ENCODE peak calls at places on chromosomes 3 and 15, in four cellular contexts. R, X, V and W are unnamed samples.

GRCh38 chr15:37020852-37021251 is 79.5 kb downstream of the MEIS2 start:
- DNase-seq in R (no peak), X (no peak), V (no peak), W (no peak)

GRCh38 chr15:77012868-77013267 is 17.9 kb downstream of the PSTPIP1 start:
- DNase-seq in R (no peak), X (no peak), V (no peak), W (no peak)

GRCh38 chr3:151347432-151347831 is 18.1 kb upstream of the P2RY13 start:
- DNase-seq in R (no peak), X (no peak), V (no peak), W (no peak)

GRCh38 chr15:69903476-69904295 is 194.0 kb downstream of the TLE3 start:
- DNase-seq in R (peak), X (no peak), V (no peak), W (no peak)

GRCh38 chr15:76431936-76432335 is 95.4 kb downstream of the ISL2 start:
- DNase-seq in R (no peak), X (no peak), V (no peak), W (peak)

GRCh38 chr15:31298707-31299172 is 27.9 kb upstream of the KLF13 start:
- DNase-seq in R (no peak), X (peak), V (peak), W (no peak)

GRCh38 chr3:153615863-153616262 is 453.8 kb downstream of the RAP2B start:
- DNase-seq in R (no peak), X (no peak), V (no peak), W (no peak)

GRCh38 chr3:131405411-131405810 is 23.8 kb downstream of the NUDT16 start:
- DNase-seq in R (no peak), X (no peak), V (no peak), W (no peak)

GRCh38 chr3:168088106-168088722 is 7.5 kb downstream of the GOLIM4 start:
- DNase-seq in R (no peak), X (no peak), V (no peak), W (no peak)

GRCh38 chr3:11661052-11661656 is 17.4 kb upstream of the VGLL4 start:
- DNase-seq in R (no peak), X (no peak), V (no peak), W (no peak)

GRCh38 chr15:86855307-86855706 is 775.6 kb downstream of the AGBL1 start:
- DNase-seq in R (no peak), X (no peak), V (no peak), W (no peak)

GRCh38 chr3:72287941-72288340 is 503.0 kb upstream of the PROK2 start:
- DNase-seq in R (no peak), X (no peak), V (no peak), W (no peak)

GRCh38 chr3:138670409-138670808 is 61.8 kb downstream of the FAIM start:
- DNase-seq in R (no peak), X (no peak), V (no peak), W (no peak)

GRCh38 chr3:162034368-162034767 is 537.8 kb downstream of the OTOL1 start:
- DNase-seq in R (peak), X (no peak), V (no peak), W (peak)

GRCh38 chr3:159189994-159190669 is 388.3 kb downstream of the MFSD1 start:
- DNase-seq in R (no peak), X (no peak), V (no peak), W (peak)

GRCh38 chr3:125098929-125099328 is 43.1 kb upstream of the HEG1 start:
- DNase-seq in R (no peak), X (no peak), V (no peak), W (no peak)

GRCh38 chr3:58441514-58442450 is 8.2 kb upstream of the PDHB start:
- DNase-seq in R (no peak), X (no peak), V (no peak), W (no peak)

GRCh38 chr3:190586631-190587000 is 72.7 kb downstream of the IL1RAP start:
- DNase-seq in R (peak), X (no peak), V (no peak), W (peak)

GRCh38 chr15:76199106-76200082 is 111.9 kb downstream of the ETFA start:
- DNase-seq in R (peak), X (peak), V (no peak), W (peak)

GRCh38 chr15:75966073-75966472 is 46.2 kb downstream of the NRG4 start:
- DNase-seq in R (peak), X (no peak), V (no peak), W (no peak)

GRCh38 chr3:10154335-10155122 is 10.2 kb upstream of the IRAK2 start:
- DNase-seq in R (no peak), X (no peak), V (no peak), W (no peak)

GRCh38 chr3:54353547-54354339 is 231.4 kb downstream of the CACNA2D3 start:
- DNase-seq in R (no peak), X (no peak), V (no peak), W (no peak)

GRCh38 chr3:43855674-43856299 is 165.0 kb downstream of the ABHD5 start:
- DNase-seq in R (peak), X (no peak), V (peak), W (peak)

GRCh38 chr3:133490468-133491351 is 82.8 kb upstream of the CDV3 start:
- DNase-seq in R (no peak), X (no peak), V (no peak), W (no peak)

GRCh38 chr15:45921978-45922377 is 287.1 kb downstream of the SQOR start:
- DNase-seq in R (no peak), X (no peak), V (peak), W (no peak)

GRCh38 chr3:69646287-69647067 is 92.8 kb upstream of the MITF start:
- DNase-seq in R (no peak), X (no peak), V (no peak), W (no peak)

GRCh38 chr15:81400640-81401236 is 26.7 kb upstream of the TMC3 start:
- DNase-seq in R (peak), X (no peak), V (no peak), W (peak)

GRCh38 chr3:116877968-116878367 is 168.4 kb downstream of the TUSC7 start:
- DNase-seq in R (no peak), X (no peak), V (no peak), W (no peak)

GRCh38 chr15:44676676-44677075 is 13.2 kb upstream of the SPG11 start:
- DNase-seq in R (no peak), X (no peak), V (no peak), W (no peak)

GRCh38 chr15:80992436-80992835 is 2.8 kb upstream of the MESD start:
- DNase-seq in R (no peak), X (no peak), V (no peak), W (no peak)

GRCh38 chr15:43329222-43329959 is 982 bp downstream of the LCMT2 start:
- DNase-seq in R (peak), X (no peak), V (peak), W (peak)

GRCh38 chr3:59620334-59620733 is 570.5 kb upstream of the CFAP20DC start:
- DNase-seq in R (no peak), X (no peak), V (no peak), W (no peak)

GRCh38 chr15:67267951-67268941 is 13.7 kb downstream of the IQCH start:
- DNase-seq in R (no peak), X (no peak), V (no peak), W (no peak)

GRCh38 chr3:149180057-149180573 is 41.5 kb downstream of the CP start:
- DNase-seq in R (peak), X (peak), V (peak), W (peak)

GRCh38 chr15:66180706-66181105 is 72.8 kb downstream of the MEGF11 start:
- DNase-seq in R (no peak), X (no peak), V (no peak), W (no peak)

GRCh38 chr3:1147326-1147725 is 54.5 kb downstream of the CNTN6 start:
- DNase-seq in R (no peak), X (no peak), V (no peak), W (no peak)

GRCh38 chr3:65483475-65483874 is 555.2 kb downstream of the MAGI1 start:
- DNase-seq in R (peak), X (peak), V (peak), W (peak)

GRCh38 chr15:80923668-80924067 is 66.0 kb downstream of the MESD start:
- DNase-seq in R (no peak), X (no peak), V (no peak), W (no peak)

GRCh38 chr15:89629829-89630228 is 25.4 kb downstream of the KIF7 start:
- DNase-seq in R (no peak), X (peak), V (no peak), W (no peak)

DNA sequence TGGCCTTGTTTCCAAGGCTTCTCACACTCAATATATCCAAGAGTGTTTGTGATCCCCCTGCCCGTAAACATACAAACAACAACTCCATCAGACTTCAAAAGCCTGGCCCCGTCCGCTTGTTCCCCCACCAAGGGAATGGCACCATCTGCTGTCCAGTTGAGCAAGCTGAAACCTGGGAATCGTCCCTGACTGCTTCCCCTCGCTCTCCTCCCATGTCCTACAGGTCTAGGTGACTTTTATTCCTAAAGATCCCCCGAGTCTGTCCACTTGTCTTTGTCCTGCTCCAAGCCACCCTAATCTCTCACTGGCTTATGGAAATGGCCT is 27.9 kb upstream of the FAM174B start:
- DNase-seq in R (peak), X (no peak), V (peak), W (peak)
- TF ChIP-seq CTCF in R (peak), X (no peak), V (no peak), W (peak)

DNA sequence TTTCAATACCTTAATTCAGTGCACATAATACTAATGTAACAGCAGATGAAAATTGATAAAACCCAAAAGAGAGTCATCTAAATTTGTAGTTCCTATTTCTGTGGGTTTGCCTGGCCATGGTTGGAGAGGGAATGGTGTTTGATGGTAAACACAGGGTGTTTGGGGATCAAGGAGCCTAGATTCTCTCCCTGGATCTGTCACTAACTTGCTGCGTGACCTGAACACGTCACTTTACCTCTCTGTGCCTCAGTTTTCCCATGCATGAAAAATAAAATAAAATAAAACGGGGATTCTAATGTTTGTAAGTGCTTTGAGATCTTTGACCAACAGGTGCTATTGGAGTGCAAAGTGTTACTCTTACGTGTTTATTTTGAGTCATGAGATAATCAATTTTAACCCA is 49.8 kb downstream of the GHSR start:
- DNase-seq in R (no peak), X (no peak), V (no peak), W (no peak)
- H3K4me3 ChIP-seq in R (no peak), X (no peak), V (no peak), W (no peak)

GRCh38 chr3:172333692-172334457 is 114.4 kb downstream of the GHSR start:
- DNase-seq in R (no peak), X (no peak), V (no peak), W (no peak)
- TF ChIP-seq CTCF in R (no peak), X (no peak), V (no peak), W (peak)

GRCh38 chr3:136632625-136633081 is 119.5 kb downstream of the STAG1 start:
- DNase-seq in R (no peak), X (no peak), V (no peak), W (peak)
- H3K4me3 ChIP-seq in R (no peak), X (no peak), V (no peak), W (no peak)

GRCh38 chr3:177359601-177360357 is 162.5 kb upstream of the TBL1XR1 start:
- DNase-seq in R (peak), X (peak), V (peak), W (peak)
- TF ChIP-seq CTCF in R (no peak), X (no peak), V (no peak), W (no peak)

GRCh38 chr3:45552773-45553371 is 41.7 kb upstream of the LIMD1 start:
- DNase-seq in R (no peak), X (peak), V (no peak), W (no peak)
- H3K4me3 ChIP-seq in R (no peak), X (no peak), V (no peak), W (no peak)

DNA sequence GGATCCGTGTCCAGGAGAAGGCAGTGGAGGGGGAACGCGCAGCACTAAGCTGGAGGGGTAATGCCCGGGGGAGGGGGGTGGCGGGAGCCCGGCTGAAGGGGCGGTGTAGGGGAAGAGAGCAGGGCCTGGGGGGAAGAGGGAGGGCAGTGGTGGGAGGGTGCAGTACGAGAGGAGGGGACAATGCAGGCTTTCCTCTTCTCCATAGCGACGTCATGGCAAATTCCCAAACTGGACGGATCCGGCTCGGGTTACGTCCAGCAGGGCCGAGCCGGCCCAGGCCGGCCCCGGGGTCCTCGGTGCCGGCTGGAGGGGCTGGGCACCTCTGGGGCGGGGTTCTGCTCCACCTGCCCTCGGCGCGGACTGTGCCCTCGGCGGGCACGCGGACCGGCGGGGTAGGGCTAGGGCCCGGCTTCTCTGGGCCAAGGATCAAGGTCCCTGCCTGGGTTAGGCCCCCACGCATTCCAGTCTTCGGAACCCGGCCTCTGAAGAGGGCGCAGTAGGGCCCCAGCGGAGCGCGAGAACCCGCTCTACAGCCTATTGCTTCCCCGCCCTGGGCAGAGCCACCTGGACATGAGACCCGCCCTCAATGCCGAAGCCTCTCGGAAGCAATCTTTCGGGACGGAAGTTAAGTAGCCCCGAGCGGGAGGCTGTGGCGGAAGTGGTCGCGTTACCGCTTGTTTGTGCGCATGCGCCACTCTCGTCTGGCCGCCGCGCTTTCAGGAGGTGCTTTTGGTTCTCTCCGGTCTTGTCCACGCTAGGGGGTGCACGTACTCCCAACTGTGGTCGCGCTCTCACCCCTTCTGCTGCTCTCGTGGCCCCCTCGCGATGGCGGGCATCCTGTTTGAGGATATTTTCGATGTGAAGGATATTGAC is 1.4 kb downstream of the POLR2H start:
- DNase-seq in R (peak), X (peak), V (peak), W (peak)
- TF ChIP-seq CTCF in R (peak), X (no peak), V (no peak), W (peak)

DNA sequence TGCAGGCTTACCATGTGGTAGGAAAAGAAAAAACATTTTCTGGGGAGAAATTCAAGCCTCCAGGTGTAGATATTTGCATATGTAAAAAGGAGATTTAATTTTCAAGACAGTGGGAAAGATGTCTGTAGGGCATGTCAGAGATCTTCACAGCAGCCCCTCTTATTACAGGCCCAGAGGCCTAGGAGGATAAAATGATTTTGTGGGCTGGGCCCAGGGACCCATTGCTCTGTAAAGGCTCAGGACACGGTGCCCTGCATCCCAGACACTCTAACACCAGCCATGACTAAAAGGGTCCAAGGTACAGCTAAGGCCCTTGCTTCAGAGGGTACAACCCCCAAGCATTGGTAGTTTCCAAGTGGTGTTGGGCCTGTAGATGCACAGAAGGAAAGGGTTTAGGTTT is 680.1 kb downstream of the IGSF11 start:
- DNase-seq in R (no peak), X (no peak), V (no peak), W (no peak)
- H3K4me3 ChIP-seq in R (no peak), X (no peak), V (no peak), W (no peak)